ENCODE peak calls at places on chromosome 6, in seven cellular contexts. J is MM.1S, S is right lobe of liver, I is pancreas, F is left lung, L is IMR-90, A is body of pancreas. P is an unnamed sample.

GRCh38 chr6:47288245-47289090 is 21.2 kb downstream of the TNFRSF21 start:
- DNase-seq in J (no peak), S (no peak), I (no peak), F (no peak), L (no peak), A (no peak), P (no peak)

GRCh38 chr6:126015869-126016268 is 29.5 kb downstream of the TRMT11 start:
- DNase-seq in J (no peak), S (no peak), I (no peak), F (no peak), L (peak; percentile 16), A (no peak), P (no peak)

GRCh38 chr6:149112976-149113375 is 204.5 kb upstream of the TAB2 start:
- DNase-seq in J (no peak), S (no peak), I (no peak), F (no peak), L (no peak), A (no peak), P (no peak)

GRCh38 chr6:130794686-130795085 is 32.5 kb upstream of the SMLR1 start:
- DNase-seq in J (no peak), S (no peak), I (no peak), F (no peak), L (no peak), A (no peak), P (no peak)

GRCh38 chr6:157443066-157443800 is 62.2 kb downstream of the ZDHHC14 start:
- DNase-seq in J (peak; percentile 67), S (no peak), I (no peak), F (no peak), L (peak; percentile 81), A (no peak), P (no peak)

GRCh38 chr6:31534011-31534410 is 5.2 kb downstream of the MCCD1 start:
- DNase-seq in J (no peak), S (no peak), I (no peak), F (no peak), L (no peak), A (no peak), P (no peak)

GRCh38 chr6:4776493-4776966 is 326 bp downstream of the CDYL start:
- DNase-seq in J (no peak), S (no peak), I (peak; percentile 73), F (peak; percentile 91), L (no peak), A (no peak), P (peak; percentile 80)

GRCh38 chr6:1285589-1286340 is 26.1 kb upstream of the FOXQ1 start:
- DNase-seq in J (no peak), S (no peak), I (no peak), F (no peak), L (peak; percentile 71), A (no peak), P (no peak)

GRCh38 chr6:112701201-112701600 is 354.1 kb downstream of the RFPL4B start:
- DNase-seq in J (no peak), S (no peak), I (no peak), F (no peak), L (peak; percentile 62), A (no peak), P (no peak)

GRCh38 chr6:34235605-34236422 is 859 bp upstream of the HMGA1 start:
- DNase-seq in J (no peak), S (peak; percentile 73), I (peak; percentile 67), F (peak; percentile 94), L (peak; percentile 92), A (peak; percentile 34), P (peak; percentile 85)

GRCh38 chr6:111781055-111781708 is 92.1 kb downstream of the FYN start:
- DNase-seq in J (no peak), S (no peak), I (no peak), F (no peak), L (peak; percentile 68), A (no peak), P (no peak)

GRCh38 chr6:165478581-165478980 is 169.2 kb upstream of the C6orf118 start:
- DNase-seq in J (no peak), S (no peak), I (no peak), F (no peak), L (no peak), A (no peak), P (no peak)

GRCh38 chr6:107793193-107793592 is 30.9 kb downstream of the SCML4 start:
- DNase-seq in J (no peak), S (no peak), I (no peak), F (no peak), L (no peak), A (no peak), P (no peak)

GRCh38 chr6:42429042-42429574 is 22.6 kb downstream of the TRERF1 start:
- DNase-seq in J (no peak), S (no peak), I (no peak), F (no peak), L (no peak), A (no peak), P (no peak)

GRCh38 chr6:155142163-155142901 is 121.5 kb upstream of the CLDN20 start:
- DNase-seq in J (no peak), S (no peak), I (no peak), F (no peak), L (no peak), A (no peak), P (no peak)
- TF ChIP-seq CTCF in J (no peak), S (no peak), I (no peak), F (no peak), L (no peak), A (no peak), P (no peak)

GRCh38 chr6:156423075-156423474 is 354.1 kb upstream of the ARID1B start:
- DNase-seq in J (no peak), S (no peak), I (no peak), F (no peak), L (no peak), A (no peak), P (no peak)
- H3K27ac ChIP-seq in J (no peak overlapping the region), S (no peak overlapping the region), I (no peak overlapping the region), F (no peak overlapping the region), L (no peak overlapping the region), A (no peak overlapping the region), P (no peak overlapping the region)

DNA sequence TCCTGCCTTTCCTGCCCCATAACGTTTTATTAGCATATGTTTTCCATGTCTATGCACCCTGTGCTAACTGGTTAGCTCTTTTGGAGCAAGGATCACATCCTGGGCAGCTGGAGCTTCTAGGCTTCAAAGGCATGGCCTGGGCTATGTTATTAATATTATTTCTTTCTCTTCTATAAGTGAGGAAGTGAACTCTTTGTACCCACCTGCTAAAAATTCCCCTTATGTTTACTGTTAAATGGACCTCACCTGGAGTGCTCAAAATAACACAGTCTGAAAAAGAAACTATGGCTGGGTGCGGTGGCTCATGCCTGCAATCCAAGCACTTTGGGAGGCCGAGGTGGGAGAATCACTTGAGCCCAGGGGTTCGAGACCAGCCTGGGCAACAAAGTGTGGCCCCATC is 97.8 kb downstream of the TNFAIP3 start:
- DNase-seq in J (peak; percentile 81), S (no peak), I (no peak), F (no peak), L (no peak), A (no peak), P (no peak)
- H3K4me1 ChIP-seq in J (peaks cover 70% of the 10 kb centered on the region), S (no peaks in the 10 kb centered on the region), I (no peaks in the 10 kb centered on the region), F (peaks cover 37% of the 10 kb centered on the region), L (no peaks in the 10 kb centered on the region), A (no peaks in the 10 kb centered on the region), P (peaks cover 6% of the 10 kb centered on the region)

GRCh38 chr6:49499121-49499520 is 602 bp upstream of the GLYATL3 start:
- DNase-seq in J (no peak), S (no peak), I (no peak), F (no peak), L (no peak), A (no peak), P (no peak)
- TF ChIP-seq CTCF in J (no peak), S (no peak), I (no peak), F (no peak), L (no peak), A (no peak), P (no peak)

P was measured in upper lobe of right lung.